ENCODE peak calls at places on chromosomes 12 and 14, in seven cellular contexts. D is SHP77; Q is stimulated activated CD8-positive, alpha-beta memory T cell treated with anti-CD3 and anti-CD28 coated beads, Interleukin-7, amount 100 ng/mL, for 4 hours; F is GM12864; I is T-helper 2 cell; L is HS-5; T is H54. A is an unnamed sample.

GRCh38 chr14:91323671-91324605 is 79.4 kb upstream of the GPR68 start:
- DNase-seq in T (peak), Q (peak), F (peak), L (peak), I (peak), D (peak), A (peak)

GRCh38 chr12:81221681-81222080 is 143.8 kb downstream of the ACSS3 start:
- DNase-seq in Q (no peak), F (no peak), L (no peak), T (no peak), I (no peak), D (no peak), A (no peak)

GRCh38 chr14:70649803-70650202 is 8.1 kb downstream of the TTC9 start:
- DNase-seq in Q (no peak), I (no peak), F (no peak), L (no peak), T (no peak), D (no peak), A (no peak)

GRCh38 chr14:99479903-99480855 is 480 bp downstream of the SETD3 start:
- DNase-seq in Q (no peak), T (peak), L (no peak), I (peak), F (no peak), D (no peak), A (peak)

GRCh38 chr14:99899578-99900178 is 106.5 kb downstream of the EML1 start:
- DNase-seq in D (no peak), F (no peak), Q (no peak), L (no peak), I (no peak), T (no peak), A (no peak)

GRCh38 chr14:38001501-38001900 is 206.2 kb upstream of the SSTR1 start:
- DNase-seq in T (no peak), L (no peak), I (no peak), D (no peak), Q (no peak), F (no peak), A (no peak)

GRCh38 chr12:7750350-7750749 is 3.2 kb upstream of the CLEC4C start:
- DNase-seq in L (no peak), Q (no peak), D (no peak), F (no peak), I (no peak), T (no peak), A (no peak)

GRCh38 chr14:68140801-68141200 is 321.2 kb downstream of the RAD51B start:
- DNase-seq in Q (no peak), T (no peak), I (no peak), L (no peak), D (no peak), F (no peak), A (no peak)

GRCh38 chr14:93042968-93043940 is 72.5 kb downstream of the ITPK1 start:
- DNase-seq in F (no peak), L (peak), D (no peak), Q (no peak), I (no peak), T (peak), A (peak)

GRCh38 chr14:69335421-69335820 is 62.7 kb downstream of the ERH start:
- DNase-seq in D (no peak), F (no peak), I (no peak), L (no peak), Q (no peak), T (no peak), A (no peak)

GRCh38 chr12:51593539-51593938 is 2.5 kb downstream of the SCN8A start:
- DNase-seq in F (no peak), T (no peak), L (no peak), Q (no peak), D (no peak), I (no peak), A (no peak)

GRCh38 chr14:72788972-72789728 is 104.8 kb downstream of the DPF3 start:
- DNase-seq in T (no peak), L (no peak), Q (no peak), F (no peak), D (no peak), I (no peak), A (no peak)

GRCh38 chr12:1529862-1530591 is 64.4 kb downstream of the FBXL14 start:
- DNase-seq in F (no peak), Q (no peak), D (no peak), I (no peak), T (no peak), L (no peak), A (no peak)

A was measured in gastrocnemius medialis.